ENCODE peak calls at places on chromosome 6, in eight cellular contexts. G is Calu3, Y is K562, S is HFFc6, W is WTC11, D is brain microvascular endothelial cell, V is colonic mucosa, T is GM18507. A is an unnamed sample.

GRCh38 chr6:21900730-21901129 is 307.2 kb downstream of the SOX4 start:
- DNase-seq in G (peak), W (no peak), S (peak), V (no peak), T (no peak), Y (no peak), D (peak), A (no peak)

GRCh38 chr6:108961985-108962384 is 113.8 kb downstream of the ARMC2 start:
- DNase-seq in W (no peak), V (no peak), T (no peak), D (peak), S (peak), Y (no peak), G (no peak), A (no peak)

GRCh38 chr6:32692019-32692418 is 25.6 kb upstream of the HLA-DQB1 start:
- DNase-seq in V (peak), G (peak), D (no peak), T (no peak), S (no peak), W (no peak), Y (peak), A (peak)

GRCh38 chr6:72042088-72042487 is 155.7 kb downstream of the RIMS1 start:
- DNase-seq in V (no peak), W (no peak), G (no peak), S (peak), Y (no peak), D (no peak), T (no peak), A (no peak)

GRCh38 chr6:40755046-40755681 is 168.0 kb upstream of the LRFN2 start:
- DNase-seq in S (no peak), G (no peak), V (no peak), T (no peak), W (no peak), D (peak), Y (no peak), A (no peak)

GRCh38 chr6:130322673-130323268 is 43.0 kb upstream of the TMEM200A start:
- DNase-seq in W (peak), Y (peak), V (peak), G (peak), D (peak), S (peak), T (no peak), A (peak)

GRCh38 chr6:52284131-52284459 is 447 bp downstream of the MCM3 start:
- DNase-seq in G (peak), D (no peak), T (no peak), S (peak), V (peak), Y (peak), W (peak), A (peak)

GRCh38 chr6:14984454-14984853 is 261.4 kb upstream of the JARID2 start:
- DNase-seq in S (peak), Y (no peak), W (no peak), G (peak), T (no peak), D (no peak), V (peak), A (no peak)

GRCh38 chr6:143745160-143746133 is 67.7 kb downstream of the PHACTR2 start:
- DNase-seq in D (peak), G (peak), Y (no peak), W (peak), V (peak), S (peak), T (no peak), A (no peak)